ENCODE peak calls at places on chromosomes 11 and 22, in nine cellular contexts. K is cardiac muscle cell, B is A549, N is HL-60, C is uterus, J is HCT116, G is heart left ventricle, Y is adrenal gland, Z is mammary epithelial cell. T is an unnamed sample.

GRCh38 chr11:44729065-44729464 is 2.3 kb downstream of the TSPAN18 start:
- DNase-seq in N (no peak), J (no peak), B (no peak), Z (no peak), K (no peak), C (no peak), G (no peak), Y (no peak), T (no peak)

GRCh38 chr11:83070878-83071640 is 638 bp downstream of the RAB30 start:
- DNase-seq in B (no peak), G (no peak), K (peak; percentile 30), Z (no peak), J (no peak), N (no peak), C (no peak), Y (no peak), T (no peak)

GRCh38 chr11:29452131-29452530 is 564.7 kb downstream of the KCNA4 start:
- DNase-seq in C (no peak), N (no peak), Z (peak; percentile 59), J (no peak), B (no peak), G (no peak), Y (no peak), K (peak; percentile 71), T (peak; percentile 65)

GRCh38 chr22:42581762-42582716 is 28.3 kb downstream of the SERHL2 start:
- DNase-seq in C (peak; percentile 75), N (peak; percentile 54), K (peak; percentile 82), Y (peak; percentile 81), G (peak; percentile 88), Z (peak; percentile 58), J (peak; percentile 21), B (peak; percentile 64), T (no peak)

GRCh38 chr11:45079075-45079444 is 67.4 kb upstream of the PRDM11 start:
- DNase-seq in Z (no peak), B (no peak), Y (no peak), G (no peak), K (no peak), J (no peak), N (no peak), C (no peak), T (no peak)

GRCh38 chr11:113370634-113371033 is 16.9 kb upstream of the ANKK1 start:
- DNase-seq in Z (no peak), J (no peak), K (no peak), C (no peak), N (no peak), Y (no peak), G (no peak), B (no peak), T (no peak)

GRCh38 chr11:130150790-130151189 is 8.8 kb upstream of the ST14 start:
- DNase-seq in J (no peak), K (no peak), Y (no peak), G (no peak), Z (no peak), N (no peak), B (no peak), C (no peak), T (no peak)

GRCh38 chr11:131246589-131247164 is 123.7 kb upstream of the NTM start:
- DNase-seq in C (no peak), K (peak; percentile 19), B (peak; percentile 26), G (no peak), Z (no peak), Y (no peak), J (no peak), N (no peak), T (no peak)

GRCh38 chr22:48737461-48738203 is 1090.0 kb downstream of the BRD1 start:
- DNase-seq in C (no peak), Z (no peak), K (no peak), G (peak; percentile 48), N (no peak), Y (no peak), B (no peak), J (no peak), T (no peak)

GRCh38 chr11:57478971-57479663 is 18.8 kb downstream of the RTN4RL2 start:
- DNase-seq in Z (no peak), G (no peak), N (no peak), K (no peak), J (no peak), C (no peak), B (no peak), Y (no peak), T (no peak)

GRCh38 chr11:14418801-14419417 is 59.9 kb upstream of the RRAS2 start:
- DNase-seq in N (no peak), Z (no peak), J (peak; percentile 48), C (no peak), G (no peak), Y (no peak), B (peak; percentile 67), K (no peak), T (no peak)

GRCh38 chr11:68057807-68058206 is 19.0 kb downstream of the TCIRG1 start:
- DNase-seq in K (no peak), C (no peak), B (no peak), N (no peak), Y (no peak), J (no peak), G (no peak), Z (no peak), T (no peak)

GRCh38 chr22:25038771-25039170 is 86.3 kb downstream of the KIAA1671 start:
- DNase-seq in B (no peak), C (no peak), Z (no peak), K (no peak), G (no peak), N (no peak), Y (no peak), J (no peak), T (no peak)

GRCh38 chr11:1557904-1558831 is 13.9 kb downstream of the DUSP8 start:
- DNase-seq in C (peak; percentile 83), G (peak; percentile 75), K (peak; percentile 82), J (no peak), N (no peak), Y (peak; percentile 67), Z (no peak), B (peak; percentile 53), T (no peak)

GRCh38 chr22:27133951-27134664 is 476.7 kb downstream of the MIAT start:
- DNase-seq in K (peak; percentile 87), Y (peak; percentile 45), C (peak; percentile 51), J (no peak), Z (peak; percentile 89), G (no peak), B (peak; percentile 73), N (no peak), T (peak; percentile 95)

GRCh38 chr11:119809346-119809745 is 80.3 kb upstream of the NECTIN1 start:
- DNase-seq in N (no peak), G (no peak), C (no peak), B (no peak), Z (no peak), Y (no peak), K (no peak), J (no peak), T (no peak)
- H3K27ac ChIP-seq in N (no peak overlapping the region), G (no peak overlapping the region), C (no peak overlapping the region), B (no peak overlapping the region), Z (no peak overlapping the region), Y (no peak overlapping the region), K (no peak overlapping the region), J (no peak overlapping the region), T (no peak overlapping the region)

GRCh38 chr11:18581825-18582224 is 6.7 kb downstream of the UEVLD start:
- DNase-seq in Y (no peak), Z (no peak), B (no peak), C (no peak), G (no peak), K (no peak), J (no peak), N (no peak), T (no peak)

GRCh38 chr11:18575361-18575760 is 13.2 kb downstream of the UEVLD start:
- DNase-seq in C (no peak), N (no peak), K (no peak), Y (no peak), J (no peak), Z (no peak), G (no peak), B (no peak), T (no peak)

DNA sequence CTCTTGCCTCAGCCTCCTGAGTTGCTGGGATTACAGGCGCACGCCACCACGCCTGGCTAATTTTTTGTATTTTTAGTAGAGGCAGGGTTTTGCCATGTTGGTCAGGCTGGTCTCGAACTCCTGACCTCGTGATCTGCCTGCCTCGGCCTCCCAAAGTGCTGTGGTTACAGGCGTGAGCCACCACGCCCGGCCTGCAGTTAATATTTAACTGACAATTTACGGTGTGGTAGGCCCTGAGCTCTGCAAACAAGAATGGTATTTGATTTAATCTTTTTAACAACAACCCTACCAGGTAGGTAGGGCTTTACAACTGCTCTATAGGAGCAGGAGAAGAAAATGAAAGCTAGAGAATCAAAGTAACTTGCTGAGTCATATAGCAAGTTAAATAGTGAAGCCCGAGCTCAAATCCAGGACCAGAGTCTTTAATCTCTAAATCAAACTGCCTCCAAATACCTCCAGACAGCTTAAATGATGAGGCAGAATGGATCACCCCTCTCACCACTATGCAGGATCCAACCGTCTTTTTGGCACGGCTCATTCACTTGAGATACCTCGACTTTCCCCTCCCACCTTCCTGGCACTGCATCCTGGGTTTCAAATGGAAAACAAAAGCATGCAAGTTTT is 9.4 kb downstream of the UEVLD start:
- DNase-seq in G (no peak), K (no peak), J (no peak), Z (no peak), Y (no peak), N (no peak), C (no peak), B (peak; percentile 84), T (no peak)
- H3K27ac ChIP-seq in G (no peak overlapping the region), K (no peak overlapping the region), J (peak overlapping the region; percentile 65), Z (no peak overlapping the region), Y (no peak overlapping the region), N (no peak overlapping the region), C (no peak overlapping the region), B (peak overlapping the region; percentile 84), T (no peak overlapping the region)

GRCh38 chr11:12704049-12704448 is 29.8 kb downstream of the TEAD1 start:
- DNase-seq in G (no peak), K (peak; percentile 39), B (no peak), J (no peak), Z (peak; percentile 69), N (no peak), Y (no peak), C (no peak), T (peak; percentile 68)
- H3K27ac ChIP-seq in G (no peak overlapping the region), K (peak overlapping the region; percentile 8), B (peak overlapping the region; percentile 35), J (no peak overlapping the region), Z (peak overlapping the region; percentile 16), N (no peak overlapping the region), Y (no peak overlapping the region), C (no peak overlapping the region), T (no peak overlapping the region)

GRCh38 chr11:86152006-86152862 is 83.3 kb upstream of the PICALM start:
- DNase-seq in B (no peak), N (no peak), Z (peak; percentile 98), C (no peak), K (peak; percentile 29), J (no peak), G (no peak), Y (no peak), T (peak; percentile 90)

GRCh38 chr11:86152901-86153300 is 84.0 kb upstream of the PICALM start:
- DNase-seq in Z (no peak), C (no peak), B (no peak), N (no peak), K (no peak), Y (no peak), G (no peak), J (no peak), T (no peak)

GRCh38 chr11:86149813-86150212 is 80.9 kb upstream of the PICALM start:
- DNase-seq in G (no peak), K (no peak), N (no peak), B (no peak), Z (no peak), J (no peak), Y (no peak), C (no peak), T (no peak)

GRCh38 chr11:86150826-86151187 is 81.9 kb upstream of the PICALM start:
- DNase-seq in Y (no peak), Z (peak; percentile 65), C (no peak), G (no peak), B (no peak), J (no peak), N (no peak), K (peak; percentile 18), T (no peak)

GRCh38 chr11:86151188-86152005 is 82.5 kb upstream of the PICALM start:
- DNase-seq in G (peak; percentile 72), K (peak; percentile 25), B (no peak), C (peak; percentile 27), N (peak; percentile 37), Z (no peak), J (no peak), Y (no peak), T (peak; percentile 65)
- H3K27ac ChIP-seq in G (peak overlapping the region; percentile 20), K (peak overlapping the region; percentile 78), B (peak overlapping the region; percentile 75), C (peak overlapping the region; percentile 38), N (peak overlapping the region; percentile 20), Z (peak overlapping the region; percentile 90), J (no peak overlapping the region), Y (no peak overlapping the region), T (peak overlapping the region; percentile 70)